ENCODE peak calls at places on chromosomes 1 and 21, in eight cellular contexts. K is fibroblast of gingiva, T is C1 segment of cervical spinal cord, I is KBM-7, F is NAMALWA, V is iPS-NIHi11, B is GM12865, S is left ventricle myocardium superior. O is an unnamed sample.

GRCh38 chr21:37342046-37342632 is 24.4 kb upstream of the DYRK1A start:
- DNase-seq in K (no peak), T (no peak), I (peak), F (no peak), V (no peak), B (no peak), S (no peak), O (no peak)

GRCh38 chr1:65421341-65422174 is 1.1 kb downstream of the LEPR start:
- DNase-seq in K (no peak), T (no peak), I (peak), F (peak), V (no peak), B (peak), S (no peak), O (peak)

GRCh38 chr1:89487972-89488371 is 36.7 kb upstream of the LRRC8B start:
- DNase-seq in K (no peak), T (no peak), I (peak), F (no peak), V (no peak), B (peak), S (no peak), O (no peak)

GRCh38 chr1:19400875-19401854 is 84.2 kb downstream of the CAPZB start:
- DNase-seq in K (no peak), T (no peak), I (no peak), F (no peak), V (peak), B (no peak), S (no peak), O (no peak)

GRCh38 chr1:226945106-226945857 is 5.2 kb downstream of the COQ8A start:
- DNase-seq in K (no peak), T (no peak), I (no peak), F (no peak), V (peak), B (no peak), S (no peak), O (no peak)

GRCh38 chr1:18653922-18654321 is 23.3 kb downstream of the PAX7 start:
- DNase-seq in K (no peak), T (peak), I (no peak), F (no peak), V (no peak), B (no peak), S (no peak), O (no peak)

GRCh38 chr1:180366386-180367068 is 135.8 kb downstream of the ACBD6 start:
- DNase-seq in K (no peak), T (no peak), I (no peak), F (no peak), V (no peak), B (no peak), S (no peak), O (no peak)

GRCh38 chr1:91555821-91556531 is 55.3 kb downstream of the CDC7 start:
- DNase-seq in K (peak), T (no peak), I (no peak), F (no peak), V (no peak), B (peak), S (no peak), O (no peak)

GRCh38 chr1:225919906-225920305 is 4.1 kb downstream of the PYCR2 start:
- DNase-seq in K (peak), T (peak), I (peak), F (no peak), V (no peak), B (peak), S (peak), O (no peak)

GRCh38 chr1:203625623-203626189 is 926 bp upstream of the ATP2B4 start:
- DNase-seq in K (peak), T (peak), I (peak), F (peak), V (no peak), B (peak), S (no peak), O (peak)

GRCh38 chr1:173392895-173393654 is 84.1 kb upstream of the PRDX6 start:
- DNase-seq in K (peak), T (no peak), I (no peak), F (no peak), V (no peak), B (no peak), S (no peak), O (peak)

GRCh38 chr21:46421756-46422555 is 36.7 kb upstream of the DIP2A start:
- DNase-seq in K (no peak), T (no peak), I (no peak), F (no peak), V (no peak), B (no peak), S (peak), O (no peak)

GRCh38 chr1:20233866-20234265 is 47.5 kb upstream of the PLA2G2C start:
- DNase-seq in K (no peak), T (peak), I (no peak), F (no peak), V (no peak), B (no peak), S (no peak), O (no peak)

GRCh38 chr1:223437151-223437550 is 43.9 kb downstream of the CCDC185 start:
- DNase-seq in K (no peak), T (no peak), I (no peak), F (no peak), V (no peak), B (no peak), S (no peak), O (no peak)

GRCh38 chr1:33152685-33153432 is 29.0 kb downstream of the TRIM62 start:
- DNase-seq in K (peak), T (peak), I (no peak), F (peak), V (peak), B (peak), S (peak), O (no peak)

GRCh38 chr1:79074975-79075374 is 68.4 kb upstream of the ADGRL4 start:
- DNase-seq in K (no peak), T (no peak), I (no peak), F (no peak), V (no peak), B (no peak), S (no peak), O (no peak)

GRCh38 chr1:201702936-201703335 is 126.0 kb upstream of the IPO9 start:
- DNase-seq in K (peak), T (no peak), I (no peak), F (no peak), V (peak), B (no peak), S (no peak), O (no peak)

GRCh38 chr1:56496861-56497772 is 82.2 kb downstream of the PLPP3 start:
- DNase-seq in K (no peak), T (no peak), I (no peak), F (no peak), V (no peak), B (no peak), S (no peak), O (no peak)

GRCh38 chr1:21301794-21302440 is 11.7 kb upstream of the ECE1 start:
- DNase-seq in K (no peak), T (no peak), I (no peak), F (no peak), V (no peak), B (no peak), S (no peak), O (no peak)

GRCh38 chr1:44707112-44707881 is 23.7 kb downstream of the RNU5D-1 start:
- DNase-seq in K (peak), T (no peak), I (no peak), F (no peak), V (no peak), B (no peak), S (no peak), O (no peak)

GRCh38 chr1:200243042-200243437 is 166.8 kb downstream of the ZNF281 start:
- DNase-seq in K (peak), T (no peak), I (peak), F (no peak), V (no peak), B (no peak), S (no peak), O (no peak)

GRCh38 chr21:16084776-16085364 is 355.1 kb downstream of the USP25 start:
- DNase-seq in K (peak), T (peak), I (no peak), F (no peak), V (peak), B (no peak), S (peak), O (no peak)

GRCh38 chr21:39141502-39141901 is 41.7 kb downstream of the PSMG1 start:
- DNase-seq in K (peak), T (no peak), I (no peak), F (no peak), V (no peak), B (no peak), S (no peak), O (no peak)

GRCh38 chr1:1167416-1168155 is 6.1 kb upstream of the TTLL10 start:
- DNase-seq in K (no peak), T (no peak), I (no peak), F (no peak), V (no peak), B (no peak), S (peak), O (no peak)

GRCh38 chr1:178354816-178355215 is 141.9 kb downstream of the CLEC20A start:
- DNase-seq in K (no peak), T (no peak), I (no peak), F (no peak), V (no peak), B (no peak), S (no peak), O (no peak)

GRCh38 chr1:186421446-186421845 is 39.5 kb downstream of the PDC start:
- DNase-seq in K (no peak), T (no peak), I (no peak), F (no peak), V (no peak), B (no peak), S (no peak), O (no peak)

GRCh38 chr1:202162049-202162417 is 1.6 kb upstream of the PTPN7 start:
- DNase-seq in K (no peak), T (no peak), I (peak), F (peak), V (no peak), B (peak), S (no peak), O (no peak)

GRCh38 chr1:154957258-154957657 is 1.4 kb upstream of the PBXIP1 start:
- DNase-seq in K (no peak), T (peak), I (no peak), F (no peak), V (no peak), B (no peak), S (no peak), O (no peak)

GRCh38 chr1:240499012-240499411 is 112.9 kb downstream of the GREM2 start:
- DNase-seq in K (peak), T (no peak), I (peak), F (no peak), V (no peak), B (no peak), S (no peak), O (no peak)

GRCh38 chr21:45577806-45578801 is 35.9 kb upstream of the SLC19A1 start:
- DNase-seq in K (no peak), T (no peak), I (no peak), F (no peak), V (no peak), B (no peak), S (peak), O (no peak)

GRCh38 chr1:18232052-18232451 is 124.5 kb downstream of the IGSF21 start:
- DNase-seq in K (no peak), T (no peak), I (peak), F (peak), V (no peak), B (peak), S (no peak), O (no peak)